ENCODE peak calls at places on chromosome 3, in five cellular contexts. One of them, this sample, is unnamed.

GRCh38 chr3:137205394-137206060 is 247.7 kb downstream of the IL20RB start:
- DNase-seq in IMR-90: peak
- DNase-seq in mesenchymal stem cell: peak
- DNase-seq in neuronal stem cell: no peak
- DNase-seq in H1: no peak
- DNase-seq in this sample: no peak

GRCh38 chr3:187975571-187976360 is 178.2 kb upstream of the LPP start:
- DNase-seq in IMR-90: no peak
- DNase-seq in mesenchymal stem cell: no peak
- DNase-seq in neuronal stem cell: no peak
- DNase-seq in H1: no peak
- DNase-seq in this sample: peak

GRCh38 chr3:77254967-77255831 is 215.3 kb downstream of the ROBO2 start:
- DNase-seq in IMR-90: peak
- DNase-seq in mesenchymal stem cell: peak
- DNase-seq in neuronal stem cell: peak
- DNase-seq in H1: no peak
- DNase-seq in this sample: peak

GRCh38 chr3:17133637-17134545 is 249.1 kb downstream of the PLCL2 start:
- DNase-seq in IMR-90: no peak
- DNase-seq in mesenchymal stem cell: no peak
- DNase-seq in neuronal stem cell: no peak
- DNase-seq in H1: no peak
- DNase-seq in this sample: no peak

GRCh38 chr3:62587169-62587568 is 213.8 kb upstream of the FEZF2 start:
- DNase-seq in IMR-90: peak
- DNase-seq in mesenchymal stem cell: peak
- DNase-seq in neuronal stem cell: no peak
- DNase-seq in H1: no peak
- DNase-seq in this sample: no peak

GRCh38 chr3:197675568-197675860 is 61.2 kb downstream of the RUBCN start:
- DNase-seq in IMR-90: no peak
- DNase-seq in mesenchymal stem cell: no peak
- DNase-seq in neuronal stem cell: no peak
- DNase-seq in H1: no peak
- DNase-seq in this sample: no peak

GRCh38 chr3:50519471-50520089 is 16.1 kb upstream of the CACNA2D2 start:
- DNase-seq in IMR-90: peak
- DNase-seq in mesenchymal stem cell: peak
- DNase-seq in neuronal stem cell: peak
- DNase-seq in H1: peak
- DNase-seq in this sample: peak

GRCh38 chr3:99915911-99916310 is 98.2 kb downstream of the CMSS1 start:
- DNase-seq in IMR-90: no peak
- DNase-seq in mesenchymal stem cell: no peak
- DNase-seq in neuronal stem cell: no peak
- DNase-seq in H1: no peak
- DNase-seq in this sample: no peak

GRCh38 chr3:120425196-120425595 is 25.6 kb downstream of the FSTL1 start:
- DNase-seq in IMR-90: no peak
- DNase-seq in mesenchymal stem cell: no peak
- DNase-seq in neuronal stem cell: no peak
- DNase-seq in H1: no peak
- DNase-seq in this sample: no peak

GRCh38 chr3:129084501-129084900 is 23.9 kb downstream of the GP9 start:
- DNase-seq in IMR-90: no peak
- DNase-seq in mesenchymal stem cell: no peak
- DNase-seq in neuronal stem cell: no peak
- DNase-seq in H1: no peak
- DNase-seq in this sample: no peak

GRCh38 chr3:86814918-86815655 is 175.9 kb downstream of the VGLL3 start:
- DNase-seq in IMR-90: peak
- DNase-seq in mesenchymal stem cell: no peak
- DNase-seq in neuronal stem cell: no peak
- DNase-seq in H1: peak
- DNase-seq in this sample: peak

GRCh38 chr3:21913791-21914190 is 162.8 kb upstream of the ZNF385D start:
- DNase-seq in IMR-90: peak
- DNase-seq in mesenchymal stem cell: peak
- DNase-seq in neuronal stem cell: no peak
- DNase-seq in H1: no peak
- DNase-seq in this sample: no peak

GRCh38 chr3:120214161-120214560 is 70.9 kb downstream of the GPR156 start:
- DNase-seq in IMR-90: no peak
- DNase-seq in mesenchymal stem cell: peak
- DNase-seq in neuronal stem cell: no peak
- DNase-seq in H1: no peak
- DNase-seq in this sample: no peak

GRCh38 chr3:154430014-154430413 is at the start of gene GPR149:
- DNase-seq in IMR-90: no peak
- DNase-seq in mesenchymal stem cell: no peak
- DNase-seq in neuronal stem cell: no peak
- DNase-seq in H1: no peak
- DNase-seq in this sample: peak

GRCh38 chr3:183392166-183393034 is 36.0 kb downstream of the MCF2L2 start:
- DNase-seq in IMR-90: peak
- DNase-seq in mesenchymal stem cell: peak
- DNase-seq in neuronal stem cell: no peak
- DNase-seq in H1: no peak
- DNase-seq in this sample: peak

GRCh38 chr3:183394150-183394549 is 34.3 kb downstream of the MCF2L2 start:
- DNase-seq in IMR-90: no peak
- DNase-seq in mesenchymal stem cell: no peak
- DNase-seq in neuronal stem cell: no peak
- DNase-seq in H1: no peak
- DNase-seq in this sample: no peak

GRCh38 chr3:183391460-183391859 is 37.0 kb downstream of the MCF2L2 start:
- DNase-seq in IMR-90: no peak
- DNase-seq in mesenchymal stem cell: no peak
- DNase-seq in neuronal stem cell: no peak
- DNase-seq in H1: no peak
- DNase-seq in this sample: no peak

GRCh38 chr3:183390844-183391243 is 37.6 kb downstream of the MCF2L2 start:
- DNase-seq in IMR-90: no peak
- DNase-seq in mesenchymal stem cell: no peak
- DNase-seq in neuronal stem cell: no peak
- DNase-seq in H1: no peak
- DNase-seq in this sample: no peak

DNA sequence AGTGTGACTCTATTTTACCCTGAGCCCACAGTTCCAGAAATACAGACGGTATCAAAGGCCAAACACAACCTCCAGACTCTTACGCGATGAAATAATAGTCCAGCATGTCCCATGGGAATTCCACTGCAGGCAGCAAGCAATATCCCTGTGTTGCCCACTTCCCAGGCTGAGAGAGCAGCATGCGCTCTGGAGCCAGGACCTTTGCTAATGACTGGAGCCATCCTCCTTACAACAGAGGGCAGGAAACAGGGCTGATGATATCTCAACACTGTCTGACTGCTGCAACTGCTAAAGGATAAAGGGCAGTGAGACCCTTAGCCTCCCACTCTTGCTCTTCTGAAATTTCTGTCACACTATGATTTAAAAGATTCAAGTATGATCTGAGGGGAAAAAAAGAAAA is 34.8 kb downstream of the MCF2L2 start:
- DNase-seq in IMR-90: no peak
- DNase-seq in mesenchymal stem cell: no peak
- DNase-seq in neuronal stem cell: no peak
- DNase-seq in H1: no peak
- DNase-seq in this sample: peak
- H2BK15ac ChIP-seq in IMR-90: no peak
- H2BK15ac ChIP-seq in mesenchymal stem cell: no peak
- H2BK15ac ChIP-seq in neuronal stem cell: no peak
- H2BK15ac ChIP-seq in H1: no peak
- H2BK15ac ChIP-seq in this sample: no peak

DNA sequence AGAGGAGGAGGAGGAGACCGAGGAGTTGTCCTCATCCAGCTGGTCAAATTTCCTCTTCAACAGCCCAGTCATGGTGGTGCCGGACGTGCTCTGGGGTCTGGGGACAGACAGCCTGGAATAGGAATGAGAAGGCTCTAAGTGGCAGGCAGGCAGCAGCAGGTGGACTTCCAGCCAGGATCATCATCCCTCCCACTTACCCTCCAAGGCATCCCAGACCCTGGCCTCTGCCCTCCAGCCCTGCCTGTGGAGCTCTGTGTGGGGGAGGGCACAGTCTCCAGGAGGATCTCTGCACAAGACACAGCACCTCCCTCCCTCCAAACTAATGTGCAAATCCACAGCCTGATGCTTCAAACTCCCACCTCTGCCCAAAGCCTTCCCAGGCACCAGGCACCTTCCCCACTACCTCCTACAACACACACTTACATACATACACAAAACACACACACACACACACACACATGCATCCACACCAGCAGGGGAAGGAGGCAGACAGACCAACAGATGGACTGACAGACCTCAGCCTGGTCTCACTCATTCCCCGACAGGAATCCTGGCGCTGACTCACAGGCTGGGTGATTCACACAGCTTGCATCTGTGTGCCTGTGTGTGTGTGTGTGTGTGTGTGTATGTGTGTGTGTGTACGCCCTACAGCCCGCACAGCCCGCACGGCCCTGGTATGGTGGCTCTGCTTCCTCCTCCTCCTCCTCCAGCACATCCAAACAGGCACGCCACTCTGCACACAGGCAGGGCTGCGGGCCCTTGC is 6.6 kb downstream of the CSRNP1 start:
- DNase-seq in IMR-90: peak
- DNase-seq in mesenchymal stem cell: peak
- DNase-seq in neuronal stem cell: no peak
- DNase-seq in H1: no peak
- DNase-seq in this sample: peak
- H3K4me3 ChIP-seq in IMR-90: no peak
- H3K4me3 ChIP-seq in mesenchymal stem cell: no peak
- H3K4me3 ChIP-seq in neuronal stem cell: peak
- H3K4me3 ChIP-seq in H1: no peak
- H3K4me3 ChIP-seq in this sample: no peak

GRCh38 chr3:124829819-124830554 is 57.2 kb downstream of the ITGB5 start:
- DNase-seq in IMR-90: no peak
- DNase-seq in mesenchymal stem cell: no peak
- DNase-seq in neuronal stem cell: no peak
- DNase-seq in H1: no peak
- DNase-seq in this sample: no peak
- H2BK15ac ChIP-seq in IMR-90: peak
- H2BK15ac ChIP-seq in mesenchymal stem cell: peak
- H2BK15ac ChIP-seq in neuronal stem cell: no peak
- H2BK15ac ChIP-seq in H1: peak
- H2BK15ac ChIP-seq in this sample: no peak

GRCh38 chr3:126266850-126267168 is 86.4 kb upstream of the ALDH1L1 start:
- DNase-seq in IMR-90: no peak
- DNase-seq in mesenchymal stem cell: no peak
- DNase-seq in neuronal stem cell: no peak
- DNase-seq in H1: no peak
- DNase-seq in this sample: no peak

GRCh38 chr3:126267169-126267975 is 87.0 kb upstream of the ALDH1L1 start:
- DNase-seq in IMR-90: peak
- DNase-seq in mesenchymal stem cell: peak
- DNase-seq in neuronal stem cell: peak
- DNase-seq in H1: peak
- DNase-seq in this sample: peak

GRCh38 chr3:126264952-126265351 is 84.6 kb upstream of the ALDH1L1 start:
- DNase-seq in IMR-90: no peak
- DNase-seq in mesenchymal stem cell: no peak
- DNase-seq in neuronal stem cell: no peak
- DNase-seq in H1: no peak
- DNase-seq in this sample: no peak

GRCh38 chr3:126267976-126268615 is 87.7 kb upstream of the ALDH1L1 start:
- DNase-seq in IMR-90: no peak
- DNase-seq in mesenchymal stem cell: no peak
- DNase-seq in neuronal stem cell: no peak
- DNase-seq in H1: no peak
- DNase-seq in this sample: no peak

GRCh38 chr3:126266291-126266840 is 86.0 kb upstream of the ALDH1L1 start:
- DNase-seq in IMR-90: peak
- DNase-seq in mesenchymal stem cell: peak
- DNase-seq in neuronal stem cell: no peak
- DNase-seq in H1: no peak
- DNase-seq in this sample: peak
- H3K4me3 ChIP-seq in IMR-90: no peak
- H3K4me3 ChIP-seq in mesenchymal stem cell: no peak
- H3K4me3 ChIP-seq in neuronal stem cell: no peak
- H3K4me3 ChIP-seq in H1: peak
- H3K4me3 ChIP-seq in this sample: no peak

GRCh38 chr3:52971895-52972294 is 74.0 kb downstream of the SFMBT1 start:
- DNase-seq in IMR-90: no peak
- DNase-seq in mesenchymal stem cell: no peak
- DNase-seq in neuronal stem cell: no peak
- DNase-seq in H1: no peak
- DNase-seq in this sample: no peak
- H2BK15ac ChIP-seq in IMR-90: no peak
- H2BK15ac ChIP-seq in mesenchymal stem cell: no peak
- H2BK15ac ChIP-seq in neuronal stem cell: no peak
- H2BK15ac ChIP-seq in H1: no peak
- H2BK15ac ChIP-seq in this sample: no peak

GRCh38 chr3:194298331-194299227 is 52.5 kb downstream of the CPN2 start:
- DNase-seq in IMR-90: no peak
- DNase-seq in mesenchymal stem cell: no peak
- DNase-seq in neuronal stem cell: no peak
- DNase-seq in H1: no peak
- DNase-seq in this sample: no peak

GRCh38 chr3:194294888-194295214 is 56.3 kb downstream of the CPN2 start:
- DNase-seq in IMR-90: no peak
- DNase-seq in mesenchymal stem cell: no peak
- DNase-seq in neuronal stem cell: no peak
- DNase-seq in H1: no peak
- DNase-seq in this sample: peak

GRCh38 chr3:194294199-194294887 is 56.8 kb downstream of the CPN2 start:
- DNase-seq in IMR-90: no peak
- DNase-seq in mesenchymal stem cell: no peak
- DNase-seq in neuronal stem cell: no peak
- DNase-seq in H1: no peak
- DNase-seq in this sample: peak

GRCh38 chr3:194296448-194296831 is 54.7 kb downstream of the CPN2 start:
- DNase-seq in IMR-90: peak
- DNase-seq in mesenchymal stem cell: peak
- DNase-seq in neuronal stem cell: peak
- DNase-seq in H1: no peak
- DNase-seq in this sample: peak

GRCh38 chr3:194296832-194297666 is 54.1 kb downstream of the CPN2 start:
- DNase-seq in IMR-90: no peak
- DNase-seq in mesenchymal stem cell: peak
- DNase-seq in neuronal stem cell: peak
- DNase-seq in H1: no peak
- DNase-seq in this sample: peak
- H3K4me3 ChIP-seq in IMR-90: no peak
- H3K4me3 ChIP-seq in mesenchymal stem cell: no peak
- H3K4me3 ChIP-seq in neuronal stem cell: peak
- H3K4me3 ChIP-seq in H1: peak
- H3K4me3 ChIP-seq in this sample: no peak

GRCh38 chr3:9361691-9362388 is 1.0 kb upstream of the THUMPD3 start:
- DNase-seq in IMR-90: no peak
- DNase-seq in mesenchymal stem cell: no peak
- DNase-seq in neuronal stem cell: no peak
- DNase-seq in H1: no peak
- DNase-seq in this sample: peak
- H2BK15ac ChIP-seq in IMR-90: no peak
- H2BK15ac ChIP-seq in mesenchymal stem cell: no peak
- H2BK15ac ChIP-seq in neuronal stem cell: no peak
- H2BK15ac ChIP-seq in H1: no peak
- H2BK15ac ChIP-seq in this sample: no peak

This sample was measured in mesendoderm.